ENCODE peak calls at places on chromosome 20, in nine cellular contexts. L is NCI-H1436; B is activated T-helper 1 cell treated with anti-CD3 and anti-CD28 coated beads, Interleukin-2, amount 50 U/mL, for 16 hours; U is tibial artery; I is right atrium auricular region; Y is amniotic epithelial cell; E is NCI-H69; Q is fibroblast of pulmonary artery; F is ACHN. N is an unnamed sample.

GRCh38 chr20:4548552-4548951 is 173.2 kb upstream of the PRND start:
- DNase-seq in L (no peak), B (no peak), U (no peak), I (no peak), Y (no peak), E (no peak), Q (no peak), F (no peak), N (no peak)

GRCh38 chr20:40472905-40473304 is 216.1 kb downstream of the MAFB start:
- DNase-seq in L (no peak), B (no peak), U (no peak), I (no peak), Y (no peak), E (no peak), Q (no peak), F (no peak), N (no peak)

GRCh38 chr20:33515569-33516216 is 25.8 kb downstream of the CBFA2T2 start:
- DNase-seq in L (no peak), B (no peak), U (no peak), I (no peak), Y (no peak), E (peak; percentile 49), Q (peak; percentile 6), F (peak; percentile 12), N (no peak)

GRCh38 chr20:5261763-5262162 is 55.0 kb downstream of the PROKR2 start:
- DNase-seq in L (no peak), B (no peak), U (no peak), I (no peak), Y (no peak), E (no peak), Q (no peak), F (no peak), N (no peak)

GRCh38 chr20:6130045-6130444 is 7.2 kb upstream of the FERMT1 start:
- DNase-seq in L (no peak), B (no peak), U (no peak), I (no peak), Y (no peak), E (no peak), Q (no peak), F (no peak), N (no peak)

GRCh38 chr20:51456511-51457280 is 85.8 kb downstream of the NFATC2 start:
- DNase-seq in L (no peak), B (no peak), U (peak; percentile 99), I (peak; percentile 95), Y (peak; percentile 96), E (peak; percentile 69), Q (peak; percentile 97), F (peak; percentile 95), N (peak; percentile 16)

GRCh38 chr20:51496964-51497363 is 45.6 kb downstream of the NFATC2 start:
- DNase-seq in L (no peak), B (no peak), U (no peak), I (no peak), Y (no peak), E (no peak), Q (no peak), F (no peak), N (no peak)

GRCh38 chr20:64069614-64070243 is 6.7 kb downstream of the TCEA2 start:
- DNase-seq in L (no peak), B (no peak), U (no peak), I (no peak), Y (no peak), E (peak; percentile 9), Q (peak; percentile 28), F (peak; percentile 33), N (peak; percentile 65)

GRCh38 chr20:57203204-57203603 is 63.2 kb downstream of the BMP7 start:
- DNase-seq in L (no peak), B (no peak), U (no peak), I (no peak), Y (no peak), E (no peak), Q (no peak), F (no peak), N (no peak)

GRCh38 chr20:16966276-16966880 is 218.2 kb downstream of the OTOR start:
- DNase-seq in L (no peak), B (no peak), U (no peak), I (no peak), Y (no peak), E (no peak), Q (no peak), F (no peak), N (peak; percentile 22)

GRCh38 chr20:363319-364078 is 16.6 kb downstream of the NRSN2 start:
- DNase-seq in L (no peak), B (no peak), U (no peak), I (no peak), Y (no peak), E (no peak), Q (no peak), F (peak; percentile 36), N (peak; percentile 70)